ENCODE peak calls at places on chromosomes 3 and 15, in eight cellular contexts. One of them, this sample, is unnamed. For H3K27me3, the result is how much of the 10 kb centered on the place peaks cover.

GRCh38 chr15:64636101-64636500 is 139.3 kb downstream of the RBPMS2 start:
- DNase-seq in K562: no peak
- DNase-seq in heart right ventricle: no peak
- DNase-seq in astrocyte: no peak
- DNase-seq in upper lobe of right lung: no peak
- DNase-seq in CD8-positive, alpha-beta memory T cell: no peak
- DNase-seq in cardiac muscle cell: no peak
- DNase-seq in CD4-positive, CD25-positive, alpha-beta regulatory T cell: no peak
- DNase-seq in this sample: no peak

GRCh38 chr3:22296641-22297040 is 545.6 kb upstream of the ZNF385D start:
- DNase-seq in K562: no peak
- DNase-seq in heart right ventricle: no peak
- DNase-seq in astrocyte: peak
- DNase-seq in upper lobe of right lung: no peak
- DNase-seq in CD8-positive, alpha-beta memory T cell: no peak
- DNase-seq in cardiac muscle cell: no peak
- DNase-seq in CD4-positive, CD25-positive, alpha-beta regulatory T cell: no peak
- DNase-seq in this sample: no peak

GRCh38 chr3:43854916-43855315 is 164.2 kb downstream of the ABHD5 start:
- DNase-seq in K562: no peak
- DNase-seq in heart right ventricle: no peak
- DNase-seq in astrocyte: no peak
- DNase-seq in upper lobe of right lung: no peak
- DNase-seq in CD8-positive, alpha-beta memory T cell: no peak
- DNase-seq in cardiac muscle cell: no peak
- DNase-seq in CD4-positive, CD25-positive, alpha-beta regulatory T cell: no peak
- DNase-seq in this sample: no peak

GRCh38 chr3:112053229-112053628 is 18.7 kb downstream of the TMPRSS7 start:
- DNase-seq in K562: no peak
- DNase-seq in heart right ventricle: no peak
- DNase-seq in astrocyte: no peak
- DNase-seq in upper lobe of right lung: no peak
- DNase-seq in CD8-positive, alpha-beta memory T cell: no peak
- DNase-seq in cardiac muscle cell: no peak
- DNase-seq in CD4-positive, CD25-positive, alpha-beta regulatory T cell: no peak
- DNase-seq in this sample: no peak

GRCh38 chr15:63025460-63025859 is 17.1 kb upstream of the TPM1 start:
- DNase-seq in K562: peak
- DNase-seq in heart right ventricle: no peak
- DNase-seq in astrocyte: no peak
- DNase-seq in upper lobe of right lung: no peak
- DNase-seq in CD8-positive, alpha-beta memory T cell: no peak
- DNase-seq in cardiac muscle cell: no peak
- DNase-seq in CD4-positive, CD25-positive, alpha-beta regulatory T cell: no peak
- DNase-seq in this sample: no peak

GRCh38 chr3:194730369-194730768 is 44.7 kb downstream of the FAM43A start:
- DNase-seq in K562: no peak
- DNase-seq in heart right ventricle: no peak
- DNase-seq in astrocyte: no peak
- DNase-seq in upper lobe of right lung: no peak
- DNase-seq in CD8-positive, alpha-beta memory T cell: no peak
- DNase-seq in cardiac muscle cell: peak
- DNase-seq in CD4-positive, CD25-positive, alpha-beta regulatory T cell: no peak
- DNase-seq in this sample: no peak

GRCh38 chr3:10217359-10217758 is 30.9 kb upstream of the TATDN2 start:
- DNase-seq in K562: no peak
- DNase-seq in heart right ventricle: no peak
- DNase-seq in astrocyte: no peak
- DNase-seq in upper lobe of right lung: no peak
- DNase-seq in CD8-positive, alpha-beta memory T cell: no peak
- DNase-seq in cardiac muscle cell: no peak
- DNase-seq in CD4-positive, CD25-positive, alpha-beta regulatory T cell: no peak
- DNase-seq in this sample: no peak

GRCh38 chr15:98333206-98333605 is 315.1 kb upstream of the IGF1R start:
- DNase-seq in K562: no peak
- DNase-seq in heart right ventricle: no peak
- DNase-seq in astrocyte: no peak
- DNase-seq in upper lobe of right lung: no peak
- DNase-seq in CD8-positive, alpha-beta memory T cell: no peak
- DNase-seq in cardiac muscle cell: no peak
- DNase-seq in CD4-positive, CD25-positive, alpha-beta regulatory T cell: no peak
- DNase-seq in this sample: no peak

GRCh38 chr3:13055634-13056033 is 17.6 kb downstream of the IQSEC1 start:
- DNase-seq in K562: no peak
- DNase-seq in heart right ventricle: no peak
- DNase-seq in astrocyte: no peak
- DNase-seq in upper lobe of right lung: no peak
- DNase-seq in CD8-positive, alpha-beta memory T cell: no peak
- DNase-seq in cardiac muscle cell: no peak
- DNase-seq in CD4-positive, CD25-positive, alpha-beta regulatory T cell: no peak
- DNase-seq in this sample: no peak

GRCh38 chr3:51955893-51956770 is 951 bp downstream of the GPR62 start:
- DNase-seq in K562: no peak
- DNase-seq in heart right ventricle: peak
- DNase-seq in astrocyte: peak
- DNase-seq in upper lobe of right lung: no peak
- DNase-seq in CD8-positive, alpha-beta memory T cell: peak
- DNase-seq in cardiac muscle cell: peak
- DNase-seq in CD4-positive, CD25-positive, alpha-beta regulatory T cell: peak
- DNase-seq in this sample: no peak

GRCh38 chr3:134473868-134474546 is 11.8 kb downstream of the ANAPC13 start:
- DNase-seq in K562: peak
- DNase-seq in heart right ventricle: peak
- DNase-seq in astrocyte: peak
- DNase-seq in upper lobe of right lung: no peak
- DNase-seq in CD8-positive, alpha-beta memory T cell: peak
- DNase-seq in cardiac muscle cell: peak
- DNase-seq in CD4-positive, CD25-positive, alpha-beta regulatory T cell: peak
- DNase-seq in this sample: no peak

GRCh38 chr15:51218249-51218648 is 120.1 kb downstream of the CYP19A1 start:
- DNase-seq in K562: no peak
- DNase-seq in heart right ventricle: no peak
- DNase-seq in astrocyte: peak
- DNase-seq in upper lobe of right lung: no peak
- DNase-seq in CD8-positive, alpha-beta memory T cell: no peak
- DNase-seq in cardiac muscle cell: no peak
- DNase-seq in CD4-positive, CD25-positive, alpha-beta regulatory T cell: no peak
- DNase-seq in this sample: no peak

GRCh38 chr3:169966086-169966950 is at the start of gene SEC62:
- DNase-seq in K562: peak
- DNase-seq in heart right ventricle: peak
- DNase-seq in astrocyte: peak
- DNase-seq in upper lobe of right lung: peak
- DNase-seq in CD8-positive, alpha-beta memory T cell: peak
- DNase-seq in cardiac muscle cell: peak
- DNase-seq in CD4-positive, CD25-positive, alpha-beta regulatory T cell: peak
- DNase-seq in this sample: peak

GRCh38 chr3:15269091-15269989 is 63.0 kb downstream of the SH3BP5 start:
- DNase-seq in K562: peak
- DNase-seq in heart right ventricle: peak
- DNase-seq in astrocyte: peak
- DNase-seq in upper lobe of right lung: peak
- DNase-seq in CD8-positive, alpha-beta memory T cell: peak
- DNase-seq in cardiac muscle cell: no peak
- DNase-seq in CD4-positive, CD25-positive, alpha-beta regulatory T cell: peak
- DNase-seq in this sample: peak

GRCh38 chr3:182092662-182093262 is 381.0 kb downstream of the SOX2 start:
- DNase-seq in K562: no peak
- DNase-seq in heart right ventricle: no peak
- DNase-seq in astrocyte: peak
- DNase-seq in upper lobe of right lung: no peak
- DNase-seq in CD8-positive, alpha-beta memory T cell: no peak
- DNase-seq in cardiac muscle cell: no peak
- DNase-seq in CD4-positive, CD25-positive, alpha-beta regulatory T cell: no peak
- DNase-seq in this sample: peak

GRCh38 chr3:49724586-49724985 is 835 bp upstream of the GMPPB start:
- DNase-seq in K562: no peak
- DNase-seq in heart right ventricle: no peak
- DNase-seq in astrocyte: no peak
- DNase-seq in upper lobe of right lung: peak
- DNase-seq in CD8-positive, alpha-beta memory T cell: peak
- DNase-seq in cardiac muscle cell: no peak
- DNase-seq in CD4-positive, CD25-positive, alpha-beta regulatory T cell: peak
- DNase-seq in this sample: no peak

GRCh38 chr3:150145659-150146058 is 175.0 kb upstream of the PFN2 start:
- DNase-seq in K562: no peak
- DNase-seq in heart right ventricle: no peak
- DNase-seq in astrocyte: peak
- DNase-seq in upper lobe of right lung: no peak
- DNase-seq in CD8-positive, alpha-beta memory T cell: no peak
- DNase-seq in cardiac muscle cell: no peak
- DNase-seq in CD4-positive, CD25-positive, alpha-beta regulatory T cell: no peak
- DNase-seq in this sample: no peak

GRCh38 chr3:100407164-100407563 is 5.8 kb downstream of the LNP1 start:
- DNase-seq in K562: no peak
- DNase-seq in heart right ventricle: no peak
- DNase-seq in astrocyte: no peak
- DNase-seq in upper lobe of right lung: no peak
- DNase-seq in CD8-positive, alpha-beta memory T cell: no peak
- DNase-seq in cardiac muscle cell: no peak
- DNase-seq in CD4-positive, CD25-positive, alpha-beta regulatory T cell: no peak
- DNase-seq in this sample: no peak

GRCh38 chr3:115784739-115785571 is 161.6 kb downstream of the GAP43 start:
- DNase-seq in K562: no peak
- DNase-seq in heart right ventricle: no peak
- DNase-seq in astrocyte: peak
- DNase-seq in upper lobe of right lung: no peak
- DNase-seq in CD8-positive, alpha-beta memory T cell: no peak
- DNase-seq in cardiac muscle cell: peak
- DNase-seq in CD4-positive, CD25-positive, alpha-beta regulatory T cell: no peak
- DNase-seq in this sample: no peak

GRCh38 chr15:72406936-72407335 is 8.8 kb downstream of the TMEM202 start:
- DNase-seq in K562: no peak
- DNase-seq in heart right ventricle: no peak
- DNase-seq in astrocyte: no peak
- DNase-seq in upper lobe of right lung: no peak
- DNase-seq in CD8-positive, alpha-beta memory T cell: no peak
- DNase-seq in cardiac muscle cell: no peak
- DNase-seq in CD4-positive, CD25-positive, alpha-beta regulatory T cell: no peak
- DNase-seq in this sample: no peak

GRCh38 chr15:72415304-72415703 is 17.2 kb downstream of the TMEM202 start:
- DNase-seq in K562: no peak
- DNase-seq in heart right ventricle: no peak
- DNase-seq in astrocyte: no peak
- DNase-seq in upper lobe of right lung: no peak
- DNase-seq in CD8-positive, alpha-beta memory T cell: no peak
- DNase-seq in cardiac muscle cell: no peak
- DNase-seq in CD4-positive, CD25-positive, alpha-beta regulatory T cell: no peak
- DNase-seq in this sample: no peak

GRCh38 chr15:72411544-72411943 is 13.4 kb downstream of the TMEM202 start:
- DNase-seq in K562: no peak
- DNase-seq in heart right ventricle: no peak
- DNase-seq in astrocyte: no peak
- DNase-seq in upper lobe of right lung: no peak
- DNase-seq in CD8-positive, alpha-beta memory T cell: no peak
- DNase-seq in cardiac muscle cell: no peak
- DNase-seq in CD4-positive, CD25-positive, alpha-beta regulatory T cell: no peak
- DNase-seq in this sample: no peak
- H3K27me3 ChIP-seq in K562: under half
- H3K27me3 ChIP-seq in heart right ventricle: under half
- H3K27me3 ChIP-seq in astrocyte: under half
- H3K27me3 ChIP-seq in upper lobe of right lung: under half
- H3K27me3 ChIP-seq in CD8-positive, alpha-beta memory T cell: under half
- H3K27me3 ChIP-seq in cardiac muscle cell: under half
- H3K27me3 ChIP-seq in CD4-positive, CD25-positive, alpha-beta regulatory T cell: under half
- H3K27me3 ChIP-seq in this sample: under half

GRCh38 chr15:45136378-45136764 is 6.6 kb downstream of the DUOX1 start:
- DNase-seq in K562: peak
- DNase-seq in heart right ventricle: no peak
- DNase-seq in astrocyte: no peak
- DNase-seq in upper lobe of right lung: peak
- DNase-seq in CD8-positive, alpha-beta memory T cell: no peak
- DNase-seq in cardiac muscle cell: peak
- DNase-seq in CD4-positive, CD25-positive, alpha-beta regulatory T cell: no peak
- DNase-seq in this sample: no peak
- H3K27me3 ChIP-seq in K562: under half
- H3K27me3 ChIP-seq in heart right ventricle: under half
- H3K27me3 ChIP-seq in astrocyte: under half
- H3K27me3 ChIP-seq in upper lobe of right lung: under half
- H3K27me3 ChIP-seq in CD8-positive, alpha-beta memory T cell: under half
- H3K27me3 ChIP-seq in cardiac muscle cell: half or more
- H3K27me3 ChIP-seq in CD4-positive, CD25-positive, alpha-beta regulatory T cell: under half
- H3K27me3 ChIP-seq in this sample: under half

GRCh38 chr3:119291062-119291700 is 3.0 kb upstream of the ARHGAP31 start:
- DNase-seq in K562: no peak
- DNase-seq in heart right ventricle: no peak
- DNase-seq in astrocyte: no peak
- DNase-seq in upper lobe of right lung: no peak
- DNase-seq in CD8-positive, alpha-beta memory T cell: no peak
- DNase-seq in cardiac muscle cell: no peak
- DNase-seq in CD4-positive, CD25-positive, alpha-beta regulatory T cell: no peak
- DNase-seq in this sample: no peak

GRCh38 chr3:119294402-119294888 is 262 bp downstream of the ARHGAP31 start:
- DNase-seq in K562: no peak
- DNase-seq in heart right ventricle: peak
- DNase-seq in astrocyte: no peak
- DNase-seq in upper lobe of right lung: peak
- DNase-seq in CD8-positive, alpha-beta memory T cell: peak
- DNase-seq in cardiac muscle cell: peak
- DNase-seq in CD4-positive, CD25-positive, alpha-beta regulatory T cell: peak
- DNase-seq in this sample: peak

GRCh38 chr3:119293761-119294401 is at the start of gene ARHGAP31:
- DNase-seq in K562: peak
- DNase-seq in heart right ventricle: peak
- DNase-seq in astrocyte: peak
- DNase-seq in upper lobe of right lung: peak
- DNase-seq in CD8-positive, alpha-beta memory T cell: peak
- DNase-seq in cardiac muscle cell: peak
- DNase-seq in CD4-positive, CD25-positive, alpha-beta regulatory T cell: peak
- DNase-seq in this sample: peak

GRCh38 chr3:119293105-119293683 is 989 bp upstream of the ARHGAP31 start:
- DNase-seq in K562: no peak
- DNase-seq in heart right ventricle: no peak
- DNase-seq in astrocyte: no peak
- DNase-seq in upper lobe of right lung: no peak
- DNase-seq in CD8-positive, alpha-beta memory T cell: no peak
- DNase-seq in cardiac muscle cell: no peak
- DNase-seq in CD4-positive, CD25-positive, alpha-beta regulatory T cell: no peak
- DNase-seq in this sample: no peak

DNA sequence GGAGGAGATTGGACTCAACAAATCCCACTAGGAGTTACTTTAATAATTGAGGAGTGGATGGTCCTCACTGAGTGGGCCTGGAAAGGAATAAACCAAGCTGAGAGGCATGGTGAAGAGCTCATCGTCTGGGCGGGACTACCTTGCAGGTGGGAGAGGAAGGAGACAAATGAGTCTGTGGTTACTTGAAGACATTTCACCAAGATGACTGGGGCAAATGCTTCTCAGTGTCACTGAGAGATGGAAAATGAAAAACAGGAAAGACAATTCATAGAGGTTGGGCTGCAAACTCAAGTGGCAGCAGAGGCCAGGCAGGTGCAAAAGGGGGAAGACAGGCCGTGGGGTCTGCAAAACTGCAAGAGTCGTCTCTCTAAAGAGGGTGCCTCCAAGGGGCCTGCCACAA is 1.5 kb upstream of the ARHGAP31 start:
- DNase-seq in K562: no peak
- DNase-seq in heart right ventricle: no peak
- DNase-seq in astrocyte: no peak
- DNase-seq in upper lobe of right lung: no peak
- DNase-seq in CD8-positive, alpha-beta memory T cell: peak
- DNase-seq in cardiac muscle cell: no peak
- DNase-seq in CD4-positive, CD25-positive, alpha-beta regulatory T cell: no peak
- DNase-seq in this sample: no peak
- H3K27me3 ChIP-seq in K562: under half
- H3K27me3 ChIP-seq in heart right ventricle: under half
- H3K27me3 ChIP-seq in astrocyte: under half
- H3K27me3 ChIP-seq in upper lobe of right lung: under half
- H3K27me3 ChIP-seq in CD8-positive, alpha-beta memory T cell: under half
- H3K27me3 ChIP-seq in cardiac muscle cell: under half
- H3K27me3 ChIP-seq in CD4-positive, CD25-positive, alpha-beta regulatory T cell: under half
- H3K27me3 ChIP-seq in this sample: under half

GRCh38 chr3:42267878-42268277 is 1.9 kb upstream of the CCK start:
- DNase-seq in K562: no peak
- DNase-seq in heart right ventricle: no peak
- DNase-seq in astrocyte: no peak
- DNase-seq in upper lobe of right lung: no peak
- DNase-seq in CD8-positive, alpha-beta memory T cell: no peak
- DNase-seq in cardiac muscle cell: no peak
- DNase-seq in CD4-positive, CD25-positive, alpha-beta regulatory T cell: no peak
- DNase-seq in this sample: no peak
- H3K27me3 ChIP-seq in K562: half or more
- H3K27me3 ChIP-seq in heart right ventricle: half or more
- H3K27me3 ChIP-seq in astrocyte: under half
- H3K27me3 ChIP-seq in upper lobe of right lung: under half
- H3K27me3 ChIP-seq in CD8-positive, alpha-beta memory T cell: under half
- H3K27me3 ChIP-seq in cardiac muscle cell: under half
- H3K27me3 ChIP-seq in CD4-positive, CD25-positive, alpha-beta regulatory T cell: under half
- H3K27me3 ChIP-seq in this sample: under half

This sample was measured in GM06990.